ENCODE peak calls at places on chromosomes 12 and 14, in six cellular contexts. H, D, P, W, X and B are unnamed samples.

GRCh38 chr14:90301580-90302181 is 30.1 kb downstream of the NRDE2 start:
- DNase-seq in W (peak; percentile 25), X (no peak), P (no peak), H (no peak), D (no peak), B (peak; percentile 46)

GRCh38 chr12:88579572-88579940 is 715 bp downstream of the KITLG start:
- DNase-seq in P (peak; percentile 6), D (peak; percentile 46), X (peak; percentile 6), H (no peak), W (peak; percentile 36), B (no peak)

GRCh38 chr14:55052259-55052930 is 948 bp downstream of the MAPK1IP1L start:
- DNase-seq in X (no peak), P (no peak), D (no peak), H (no peak), W (no peak), B (no peak)

GRCh38 chr12:27844427-27845090 is 64.5 kb upstream of the MANSC4 start:
- DNase-seq in D (no peak), H (no peak), W (peak; percentile 59), P (no peak), X (no peak), B (no peak)

GRCh38 chr14:104544362-104544761 is 35.2 kb upstream of the C14orf180 start:
- DNase-seq in P (no peak), H (no peak), X (no peak), W (no peak), D (no peak), B (no peak)

GRCh38 chr12:21940972-21941521 is at the start of gene ABCC9:
- DNase-seq in P (peak; percentile 24), W (no peak), D (peak; percentile 61), X (peak; percentile 12), H (no peak), B (no peak)

GRCh38 chr12:42364692-42365091 is 38.7 kb downstream of the PPHLN1 start:
- DNase-seq in W (no peak), P (no peak), H (no peak), D (no peak), X (no peak), B (no peak)

GRCh38 chr14:102540310-102541028 is 30.9 kb upstream of the ANKRD9 start:
- DNase-seq in D (no peak), X (no peak), H (no peak), W (no peak), P (no peak), B (no peak)

GRCh38 chr12:99498756-99499155 is 148.8 kb upstream of the GARIN6 start:
- DNase-seq in P (no peak), X (no peak), H (no peak), W (peak; percentile 74), D (no peak), B (no peak)

GRCh38 chr12:15837141-15837781 is 44.9 kb upstream of the STRAP start:
- DNase-seq in W (no peak), X (no peak), H (no peak), P (no peak), D (no peak), B (no peak)

GRCh38 chr14:51612449-51612848 is 39.3 kb upstream of the FRMD6 start:
- DNase-seq in X (no peak), D (no peak), P (no peak), W (no peak), H (no peak), B (no peak)

GRCh38 chr12:54759751-54760150 is 94.6 kb upstream of the MUCL1 start:
- DNase-seq in X (no peak), W (peak; percentile 52), P (peak; percentile 22), H (no peak), D (peak; percentile 28), B (peak; percentile 71)

GRCh38 chr12:112711026-112711425 is 80.5 kb upstream of the RPH3A start:
- DNase-seq in X (no peak), D (no peak), H (no peak), P (no peak), W (no peak), B (no peak)

GRCh38 chr14:61581955-61582615 is 113.2 kb upstream of the HIF1A start:
- DNase-seq in W (no peak), X (no peak), H (no peak), D (no peak), P (no peak), B (no peak)

GRCh38 chr12:71872999-71873398 is 33.4 kb downstream of the TBC1D15 start:
- DNase-seq in X (no peak), D (no peak), W (no peak), H (no peak), P (no peak), B (no peak)

GRCh38 chr12:95763809-95764253 is 26.7 kb downstream of the NTN4 start:
- DNase-seq in P (no peak), X (no peak), D (no peak), H (no peak), W (peak; percentile 91), B (peak; percentile 28)

GRCh38 chr14:30620178-30620577 is 1.9 kb upstream of the SCFD1 start:
- DNase-seq in D (no peak), X (peak; percentile 29), P (no peak), W (peak; percentile 49), H (no peak), B (peak; percentile 55)

GRCh38 chr12:23815810-23816209 is 133.7 kb downstream of the SOX5 start:
- DNase-seq in W (no peak), X (no peak), P (no peak), H (no peak), D (no peak), B (no peak)

GRCh38 chr14:61330511-61330910 is 9.1 kb downstream of the PRKCH start:
- DNase-seq in P (peak; percentile 70), D (no peak), X (peak; percentile 60), H (no peak), W (no peak), B (no peak)